ENCODE peak calls at places on chromosomes 1 and 21, in ten cellular contexts. T is brain microvascular endothelial cell; Y is activated naive CD8-positive, alpha-beta T cell treated with anti-CD3 and anti-CD28 coated beads for 36 hours; X is fibroblast of gingiva; M is activated CD4-positive, alpha-beta T cell treated with anti-CD3 and anti-CD28 coated beads, Interleukin-2, amount 50 U/mL, for 4 hours; A is stimulated activated CD4-positive, alpha-beta T cell treated with anti-CD3 and anti-CD28 coated beads, Interleukin-2, amount 100 ng/mL, for 24 hours; O is cardiac muscle cell; B is Caki2; V is anterior cingulate cortex; W is activated effector memory CD4-positive, alpha-beta T cell treated with anti-CD3 and anti-CD28 coated beads, Interleukin-2, amount 50 U/mL, for 16 hours. D is an unnamed sample.

GRCh38 chr1:159925713-159926066 is 383 bp upstream of the TAGLN2 start:
- DNase-seq in B (no peak), V (no peak), X (no peak), A (no peak), M (no peak), O (no peak), T (no peak), Y (no peak), W (no peak), D (no peak)

GRCh38 chr1:35447278-35447677 is 109.9 kb downstream of the KIAA0319L start:
- DNase-seq in A (no peak), X (peak), O (no peak), W (no peak), V (no peak), Y (no peak), M (no peak), B (no peak), T (no peak), D (no peak)

GRCh38 chr1:236753554-236753953 is 41.5 kb upstream of the MTR start:
- DNase-seq in T (no peak), V (peak), O (peak), W (no peak), M (no peak), A (no peak), X (peak), B (peak), Y (no peak), D (no peak)

GRCh38 chr1:224519874-224520273 is 85.3 kb upstream of the WDR26 start:
- DNase-seq in T (no peak), O (no peak), V (no peak), W (no peak), A (no peak), Y (no peak), X (peak), M (no peak), B (no peak), D (no peak)

GRCh38 chr1:33641099-33641830 is 168.8 kb downstream of the ZSCAN20 start:
- DNase-seq in X (no peak), W (no peak), T (peak), O (peak), M (no peak), B (peak), V (no peak), Y (no peak), A (no peak), D (no peak)

GRCh38 chr1:48227165-48228013 is 4.9 kb downstream of the SLC5A9 start:
- DNase-seq in X (no peak), A (peak), B (no peak), Y (peak), O (no peak), W (no peak), V (no peak), M (no peak), T (no peak), D (no peak)

GRCh38 chr1:43853161-43853921 is 80.3 kb upstream of the ARTN start:
- DNase-seq in A (no peak), T (no peak), B (peak), Y (no peak), V (peak), M (no peak), O (no peak), W (no peak), X (peak), D (no peak)

GRCh38 chr1:204194771-204195170 is 1.5 kb downstream of the KISS1 start:
- DNase-seq in A (no peak), X (no peak), V (no peak), T (no peak), W (no peak), O (no peak), B (no peak), M (no peak), Y (no peak), D (no peak)

GRCh38 chr1:51953079-51953478 is 37.4 kb downstream of the RAB3B start:
- DNase-seq in V (no peak), T (no peak), X (no peak), A (no peak), B (no peak), Y (no peak), M (no peak), O (no peak), W (no peak), D (no peak)

GRCh38 chr1:151909167-151910149 is at the start of gene THEM4:
- DNase-seq in M (peak), T (peak), O (peak), X (peak), V (peak), B (peak), A (peak), W (peak), Y (peak), D (peak)

GRCh38 chr1:231512147-231512698 is 16.2 kb upstream of the TSNAX start:
- DNase-seq in O (no peak), B (peak), X (no peak), T (no peak), Y (no peak), W (no peak), M (no peak), V (no peak), A (no peak), D (no peak)

GRCh38 chr1:216410026-216410425 is 13.2 kb downstream of the USH2A start:
- DNase-seq in X (no peak), T (no peak), W (no peak), O (no peak), B (no peak), V (no peak), A (no peak), Y (no peak), M (no peak), D (no peak)

GRCh38 chr1:183652107-183652506 is 1.0 kb downstream of the APOBEC4 start:
- DNase-seq in M (no peak), O (no peak), Y (peak), T (no peak), W (no peak), V (no peak), X (no peak), A (no peak), B (no peak), D (no peak)

GRCh38 chr1:116483481-116484309 is 87.1 kb downstream of the CD58 start:
- DNase-seq in A (no peak), B (no peak), V (no peak), X (no peak), O (peak), Y (no peak), W (no peak), M (no peak), T (no peak), D (no peak)

GRCh38 chr1:149846600-149847466 is 52.5 kb upstream of the BOLA1 start:
- DNase-seq in B (no peak), X (no peak), T (no peak), W (no peak), O (no peak), V (no peak), M (no peak), A (no peak), Y (no peak), D (no peak)

GRCh38 chr1:93768380-93768863 is 86.8 kb upstream of the BCAR3 start:
- DNase-seq in W (no peak), O (no peak), X (peak), Y (no peak), B (no peak), T (no peak), V (peak), M (no peak), A (no peak), D (no peak)

GRCh38 chr1:230977781-230978490 is 725 bp downstream of the TTC13 start:
- DNase-seq in V (no peak), O (peak), A (peak), X (peak), M (peak), T (no peak), W (peak), Y (peak), B (peak), D (peak)

GRCh38 chr1:181140891-181141290 is 52.4 kb downstream of the IER5 start:
- DNase-seq in T (no peak), Y (no peak), V (no peak), O (no peak), W (no peak), M (no peak), X (no peak), B (no peak), A (no peak), D (no peak)

GRCh38 chr1:180551997-180552396 is 6.8 kb upstream of the OVAAL start:
- DNase-seq in T (no peak), Y (no peak), B (no peak), O (no peak), M (no peak), A (no peak), V (no peak), W (no peak), X (no peak), D (no peak)

GRCh38 chr1:205141236-205142104 is 19.7 kb upstream of the RBBP5 start:
- DNase-seq in M (peak), W (peak), A (peak), O (peak), B (peak), Y (peak), T (peak), V (peak), X (peak), D (peak)

GRCh38 chr1:20426371-20426770 is 59.6 kb downstream of the CAMK2N1 start:
- DNase-seq in W (no peak), B (no peak), A (no peak), Y (no peak), T (no peak), X (no peak), M (no peak), O (no peak), V (no peak), D (no peak)

GRCh38 chr1:204968946-204969345 is 74.1 kb upstream of the CNTN2 start:
- DNase-seq in A (no peak), W (no peak), V (no peak), T (no peak), B (no peak), O (no peak), Y (no peak), X (no peak), M (no peak), D (no peak)

GRCh38 chr1:64327119-64327518 is 123.7 kb downstream of the UBE2U start:
- DNase-seq in W (no peak), B (no peak), A (no peak), M (no peak), X (no peak), Y (no peak), T (no peak), V (no peak), O (no peak), D (no peak)

GRCh38 chr1:1960480-1961196 is 41.6 kb upstream of the TMEM52 start:
- DNase-seq in O (no peak), Y (no peak), X (peak), A (no peak), T (no peak), M (no peak), W (no peak), V (no peak), B (no peak), D (no peak)

GRCh38 chr21:46110499-46111192 is 12.7 kb downstream of the COL6A2 start:
- DNase-seq in W (peak), O (peak), Y (no peak), X (no peak), B (no peak), M (no peak), A (no peak), V (no peak), T (no peak), D (peak)

GRCh38 chr1:47856994-47857393 is 140.2 kb downstream of the TRABD2B start:
- DNase-seq in M (no peak), B (no peak), T (no peak), Y (no peak), O (no peak), X (no peak), W (no peak), A (no peak), V (no peak), D (no peak)

GRCh38 chr1:53043271-53043670 is 18.7 kb upstream of the PODN start:
- DNase-seq in W (no peak), M (no peak), V (no peak), B (no peak), A (no peak), Y (no peak), O (no peak), T (no peak), X (peak), D (no peak)

GRCh38 chr1:194512957-194513356 is 1326.5 kb upstream of the B3GALT2 start:
- DNase-seq in V (no peak), B (no peak), O (peak), M (no peak), T (no peak), Y (no peak), W (no peak), A (no peak), X (no peak), D (no peak)

GRCh38 chr1:227808566-227808965 is 6.9 kb upstream of the PRSS38 start:
- DNase-seq in T (no peak), W (no peak), V (no peak), Y (no peak), O (no peak), A (no peak), B (peak), X (peak), M (no peak), D (no peak)

GRCh38 chr1:66302810-66303209 is 231.1 kb upstream of the SGIP1 start:
- DNase-seq in V (no peak), Y (no peak), A (no peak), B (peak), W (no peak), X (no peak), O (no peak), T (no peak), M (no peak), D (no peak)

GRCh38 chr1:153746174-153746573 is 18.3 kb downstream of the INTS3 start:
- DNase-seq in V (no peak), T (no peak), A (no peak), O (no peak), Y (no peak), X (no peak), B (no peak), W (no peak), M (no peak), D (no peak)

GRCh38 chr1:218739426-218739825 is 394.3 kb downstream of the TGFB2 start:
- DNase-seq in W (no peak), A (no peak), O (no peak), B (no peak), X (peak), T (peak), Y (no peak), V (no peak), M (no peak), D (no peak)

GRCh38 chr21:31647650-31648049 is 11.8 kb upstream of the SOD1 start:
- DNase-seq in X (no peak), B (no peak), W (no peak), V (no peak), A (no peak), T (no peak), M (no peak), Y (no peak), O (no peak), D (no peak)